ENCODE peak calls at places on chromosomes 13 and 19, in nine cellular contexts. T is NCI-H1417; D is naive thymus-derived CD8-positive, alpha-beta T cell; O is germinal center; Z is islet precursor cell; N is dorsolateral prefrontal cortex; Y is stimulated activated CD8-positive, alpha-beta memory T cell treated with anti-CD3 and anti-CD28 coated beads, Interleukin-4, amount 100 ng/mL, for 1 hour; B is cardiac fibroblast; I is astrocyte. W is an unnamed sample.

GRCh38 chr13:85108356-85108755 is 690.9 kb downstream of the SLITRK6 start:
- DNase-seq in B (no peak), Z (peak; percentile 84), N (no peak), I (no peak), Y (no peak), D (no peak), T (no peak), O (no peak), W (no peak)

GRCh38 chr19:51501594-51502263 is at the start of gene SIGLEC12:
- DNase-seq in D (no peak), B (no peak), Z (no peak), N (no peak), Y (no peak), I (no peak), T (no peak), O (no peak), W (no peak)

GRCh38 chr13:51769455-51770127 is 34.4 kb downstream of the DHRS12 start:
- DNase-seq in D (no peak), Y (no peak), Z (peak; percentile 47), B (peak; percentile 35), O (no peak), T (peak; percentile 12), N (no peak), I (no peak), W (no peak)

GRCh38 chr19:40801449-40802299 is 2.7 kb downstream of the EGLN2 start:
- DNase-seq in I (no peak), O (no peak), D (no peak), B (no peak), N (no peak), Z (no peak), Y (no peak), T (peak; percentile 24), W (no peak)

GRCh38 chr19:41945135-41945766 is 13.9 kb downstream of the RABAC1 start:
- DNase-seq in Y (peak; percentile 68), T (no peak), Z (no peak), O (peak; percentile 87), B (no peak), D (peak; percentile 88), N (no peak), I (no peak), W (no peak)

GRCh38 chr13:44755872-44756271 is 179.7 kb upstream of the TSC22D1 start:
- DNase-seq in Z (no peak), I (peak; percentile 86), O (no peak), D (no peak), Y (no peak), N (no peak), T (no peak), B (peak; percentile 49), W (peak; percentile 76)

GRCh38 chr13:99323488-99323887 is 16.3 kb upstream of the GPR183 start:
- DNase-seq in I (peak; percentile 77), Z (no peak), T (no peak), B (no peak), O (no peak), D (no peak), Y (no peak), N (no peak), W (no peak)

GRCh38 chr13:68099616-68100015 is 869.5 kb upstream of the PCDH9 start:
- DNase-seq in N (no peak), B (peak; percentile 2), Z (peak; percentile 48), I (peak; percentile 75), D (no peak), T (no peak), Y (no peak), O (no peak), W (peak; percentile 48)

GRCh38 chr19:13493516-13494310 is 12.6 kb downstream of the CACNA1A start:
- DNase-seq in B (no peak), I (no peak), O (no peak), T (no peak), D (no peak), N (no peak), Z (no peak), Y (no peak), W (no peak)

GRCh38 chr13:50080856-50081105 is 65.5 kb downstream of the KCNRG start:
- DNase-seq in I (no peak), O (no peak), T (peak; percentile 54), D (no peak), N (no peak), Z (no peak), B (peak; percentile 38), Y (no peak), W (no peak)

GRCh38 chr13:24253520-24254150 is 55.7 kb upstream of the C1QTNF9 start:
- DNase-seq in Y (no peak), T (no peak), D (no peak), O (no peak), N (no peak), I (no peak), Z (no peak), B (no peak), W (no peak)

GRCh38 chr13:74046461-74046860 is 87.7 kb downstream of the KLF12 start:
- DNase-seq in D (no peak), O (no peak), Y (no peak), N (no peak), B (no peak), T (no peak), I (peak; percentile 40), Z (no peak), W (no peak)

GRCh38 chr13:92188574-92188973 is 790.2 kb downstream of the GPC5 start:
- DNase-seq in B (no peak), O (no peak), Y (no peak), T (no peak), N (no peak), I (no peak), D (no peak), Z (no peak), W (no peak)

GRCh38 chr13:39892731-39893293 is 237.3 kb downstream of the COG6 start:
- DNase-seq in Y (no peak), N (no peak), Z (no peak), I (no peak), B (peak; percentile 96), T (no peak), O (no peak), D (no peak), W (no peak)

GRCh38 chr19:2391118-2391725 is 31.2 kb downstream of the TMPRSS9 start:
- DNase-seq in Y (no peak), B (peak; percentile 82), T (peak; percentile 89), O (peak; percentile 58), N (no peak), Z (no peak), I (peak; percentile 52), D (no peak), W (no peak)

GRCh38 chr13:29435125-29435911 is 160.2 kb downstream of the SLC7A1 start:
- DNase-seq in B (peak; percentile 87), Y (no peak), O (no peak), I (peak; percentile 95), T (peak; percentile 81), D (no peak), N (no peak), Z (no peak), W (no peak)

GRCh38 chr13:110129076-110129475 is 177.9 kb downstream of the COL4A1 start:
- DNase-seq in O (no peak), Y (no peak), T (no peak), D (no peak), N (no peak), B (no peak), Z (no peak), I (no peak), W (no peak)

GRCh38 chr19:17765069-17765618 is 13.9 kb downstream of the FCHO1 start:
- DNase-seq in Y (no peak), D (no peak), T (no peak), Z (no peak), N (no peak), B (no peak), O (no peak), I (no peak), W (no peak)

GRCh38 chr13:113836917-113837553 is 26.8 kb downstream of the GAS6 start:
- DNase-seq in O (no peak), B (peak; percentile 77), N (no peak), T (peak; percentile 53), I (peak; percentile 87), Y (no peak), D (no peak), Z (peak; percentile 89), W (no peak)

GRCh38 chr19:3977242-3978143 is 6.6 kb upstream of the DAPK3 start:
- DNase-seq in Y (no peak), D (no peak), B (no peak), T (no peak), I (no peak), Z (peak; percentile 59), O (no peak), N (no peak), W (no peak)

GRCh38 chr13:98484289-98485219 is 92.4 kb downstream of the STK24 start:
- DNase-seq in B (peak; percentile 89), Z (peak; percentile 99), D (no peak), N (no peak), O (no peak), I (peak; percentile 95), T (peak; percentile 73), Y (peak; percentile 19), W (peak; percentile 99)

GRCh38 chr19:52941941-52942370 is 18.7 kb upstream of the ZNF888 start:
- DNase-seq in N (no peak), O (peak; percentile 5), I (no peak), T (no peak), D (no peak), B (peak; percentile 32), Y (no peak), Z (peak; percentile 69), W (no peak)

GRCh38 chr13:23146811-23147245 is 34.0 kb upstream of the SGCG start:
- DNase-seq in O (no peak), T (no peak), N (no peak), D (no peak), Z (no peak), I (no peak), B (no peak), Y (no peak), W (no peak)

GRCh38 chr13:69425235-69425634 is 682.4 kb upstream of the ATXN8OS start:
- DNase-seq in B (no peak), N (no peak), Z (no peak), T (no peak), O (no peak), I (no peak), D (no peak), Y (no peak), W (no peak)

GRCh38 chr13:76038920-76039716 is 403.0 kb downstream of the LMO7 start:
- DNase-seq in D (no peak), I (no peak), N (no peak), Y (no peak), O (no peak), Z (no peak), B (no peak), T (no peak), W (no peak)

GRCh38 chr19:13526552-13526951 is 20.3 kb upstream of the CACNA1A start:
- DNase-seq in Y (no peak), B (peak; percentile 3), O (no peak), T (no peak), D (no peak), N (no peak), Z (peak; percentile 74), I (no peak), W (no peak)

GRCh38 chr13:38582133-38582532 is 104.7 kb upstream of the FREM2 start:
- DNase-seq in B (peak; percentile 45), T (peak; percentile 68), Z (no peak), I (peak; percentile 25), N (no peak), O (peak; percentile 3), Y (no peak), D (no peak), W (peak; percentile 9)

GRCh38 chr19:33024398-33024797 is 40.3 kb downstream of the RHPN2 start:
- DNase-seq in O (no peak), D (no peak), B (no peak), N (no peak), T (no peak), Y (no peak), Z (peak; percentile 71), I (no peak), W (no peak)

GRCh38 chr19:40640744-40641143 is 39.6 kb downstream of the LTBP4 start:
- DNase-seq in O (peak; percentile 50), Y (no peak), N (no peak), T (no peak), I (peak; percentile 37), Z (no peak), B (peak; percentile 50), D (no peak), W (no peak)

W was measured in kidney epithelial cell.